ENCODE peak calls at places on chromosomes 16 and 17, in eight cellular contexts. Z is effector memory CD4-positive, alpha-beta T cell; T is naive thymus-derived CD4-positive, alpha-beta T cell; Q is tibial artery; A is iPS-NIHi11; U is stimulated activated effector memory CD8-positive, alpha-beta T cell treated with anti-CD3 and anti-CD28 coated beads, Interleukin-12 subunit alpha, Interleukin-12 subunit beta, amount 100 ng/mL, for 72 hours; S is fibroblast of lung; W is skeletal muscle cell. C is an unnamed sample.
A peak's percentile ranks its signal among the peaks of the same experiment; 100 is the strongest.

GRCh38 chr17:44779211-44780025 is 20.6 kb downstream of the ADAM11 start:
- DNase-seq in S (peak; percentile 69), A (peak; percentile 78), W (peak; percentile 31), U (peak; percentile 82), Z (peak; percentile 71), T (peak; percentile 81), Q (peak; percentile 65), C (peak; percentile 81)

GRCh38 chr17:39351508-39351907 is 49.9 kb downstream of the FBXL20 start:
- DNase-seq in U (no peak), A (no peak), W (no peak), S (no peak), Z (no peak), Q (no peak), T (no peak), C (no peak)

GRCh38 chr17:55575058-55575606 is 63.9 kb upstream of the SMIM36 start:
- DNase-seq in Z (no peak), A (no peak), S (no peak), Q (no peak), W (no peak), T (no peak), U (no peak), C (no peak)

GRCh38 chr17:82702161-82702932 is 3.8 kb upstream of the RAB40B start:
- DNase-seq in W (no peak), Q (no peak), A (no peak), T (no peak), U (no peak), Z (no peak), S (no peak), C (no peak)

GRCh38 chr17:75518201-75518600 is 1.9 kb downstream of the TSEN54 start:
- DNase-seq in Z (peak; percentile 31), W (no peak), A (no peak), S (no peak), T (peak; percentile 66), U (no peak), Q (no peak), C (no peak)

GRCh38 chr17:57578608-57578990 is 166.5 kb downstream of the CCDC182 start:
- DNase-seq in A (no peak), S (peak; percentile 62), W (peak; percentile 39), U (no peak), T (no peak), Q (no peak), Z (no peak), C (no peak)

GRCh38 chr16:2966803-2967184 is 2.4 kb upstream of the PAQR4 start:
- DNase-seq in W (no peak), U (no peak), A (no peak), Z (no peak), T (no peak), Q (no peak), S (no peak), C (no peak)

GRCh38 chr17:50221500-50222480 is 20.4 kb upstream of the COL1A1 start:
- DNase-seq in A (no peak), S (peak; percentile 84), Q (peak; percentile 84), W (no peak), Z (no peak), U (no peak), T (no peak), C (peak; percentile 74)

GRCh38 chr17:42937712-42938596 is 26.3 kb downstream of the AARSD1 start:
- DNase-seq in W (no peak), Q (no peak), A (peak; percentile 81), S (peak; percentile 46), Z (no peak), T (peak; percentile 20), U (no peak), C (peak; percentile 47)